ENCODE peak calls at places on chromosome 7, in ten cellular contexts. T, G, K, U, V, P, W, Q, Z and R are unnamed samples.

GRCh38 chr7:128148676-128149075 is 92.4 kb upstream of the LEP start:
- DNase-seq in Q (no peak), W (no peak), Z (no peak), U (no peak), G (no peak), K (no peak), T (no peak), P (no peak), V (no peak), R (no peak)

GRCh38 chr7:131072505-131073091 is 255.1 kb upstream of the MKLN1 start:
- DNase-seq in U (no peak), T (no peak), V (no peak), W (no peak), G (no peak), K (peak; percentile 72), Q (no peak), Z (no peak), P (peak; percentile 43), R (no peak)

GRCh38 chr7:77935652-77936348 is 137.2 kb downstream of the PHTF2 start:
- DNase-seq in K (no peak), Q (no peak), T (no peak), Z (no peak), P (peak; percentile 6), U (no peak), W (no peak), V (no peak), G (no peak), R (no peak)

GRCh38 chr7:44470628-44471245 is 19.7 kb downstream of the NUDCD3 start:
- DNase-seq in U (no peak), W (no peak), K (no peak), T (no peak), V (no peak), Z (no peak), G (no peak), P (no peak), Q (no peak), R (no peak)

GRCh38 chr7:18693401-18693800 is 197.9 kb downstream of the HDAC9 start:
- DNase-seq in U (no peak), Z (no peak), P (no peak), G (no peak), K (peak; percentile 2), Q (no peak), T (peak; percentile 47), V (peak; percentile 66), W (peak; percentile 25), R (no peak)

GRCh38 chr7:78226059-78226658 is 427.6 kb downstream of the PHTF2 start:
- DNase-seq in V (no peak), Q (no peak), T (no peak), W (peak; percentile 66), G (peak; percentile 60), K (peak; percentile 64), U (peak; percentile 19), Z (peak; percentile 51), P (peak; percentile 15), R (peak; percentile 41)

GRCh38 chr7:145902123-145902522 is 214.5 kb upstream of the CNTNAP2 start:
- DNase-seq in P (no peak), T (no peak), Q (no peak), U (no peak), K (no peak), Z (no peak), G (no peak), V (no peak), W (no peak), R (no peak)

GRCh38 chr7:122553761-122554160 is 145.2 kb downstream of the RNF133 start:
- DNase-seq in W (no peak), U (no peak), T (no peak), Q (no peak), P (no peak), G (no peak), V (no peak), K (no peak), Z (no peak), R (no peak)

GRCh38 chr7:79979437-79979836 is 155.2 kb upstream of the GNAI1 start:
- DNase-seq in G (no peak), Z (no peak), Q (no peak), T (no peak), V (no peak), W (no peak), U (no peak), K (no peak), P (no peak), R (no peak)

GRCh38 chr7:149196705-149197171 is 1.4 kb downstream of the ZNF282 start:
- DNase-seq in P (peak; percentile 36), K (peak; percentile 53), U (no peak), Q (no peak), W (peak; percentile 64), V (peak; percentile 58), G (no peak), Z (peak; percentile 11), T (no peak), R (no peak)

GRCh38 chr7:100007887-100008286 is 7.5 kb upstream of the ZKSCAN1 start:
- DNase-seq in W (no peak), Q (no peak), P (no peak), T (no peak), K (no peak), V (no peak), U (no peak), G (no peak), Z (no peak), R (no peak)

GRCh38 chr7:105707967-105708580 is 126.8 kb upstream of the EFCAB10 start:
- DNase-seq in T (no peak), Q (no peak), U (no peak), K (no peak), V (no peak), G (no peak), W (no peak), Z (no peak), P (no peak), R (no peak)

GRCh38 chr7:132191418-132191817 is 384.9 kb downstream of the PLXNA4 start:
- DNase-seq in K (no peak), G (no peak), V (no peak), W (no peak), Q (no peak), Z (no peak), U (no peak), P (no peak), T (no peak), R (no peak)

DNA sequence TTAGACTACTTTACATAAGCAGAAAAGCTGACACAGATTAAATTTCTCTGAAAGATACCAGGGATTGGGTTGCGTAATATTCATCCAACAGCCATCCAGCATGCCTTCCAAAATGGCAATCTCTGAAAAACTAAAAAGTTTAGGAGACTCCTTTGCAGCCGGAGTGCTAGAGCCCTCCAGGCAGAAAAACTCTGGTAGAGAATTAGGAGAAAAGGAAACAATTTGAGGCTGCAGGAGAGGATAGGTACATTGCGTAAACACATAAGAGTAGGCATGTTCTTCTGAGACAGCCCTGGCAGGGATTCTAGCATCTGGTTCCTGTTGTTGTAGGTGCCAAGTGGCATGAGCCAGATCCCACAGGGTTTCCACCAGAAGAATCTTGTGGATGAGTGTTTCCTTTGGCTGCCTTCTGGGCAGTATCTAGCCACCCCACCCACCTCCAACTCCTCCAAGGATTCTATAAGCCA is 402.5 kb downstream of the HGF start:
- DNase-seq in Q (no peak), Z (no peak), W (no peak), V (peak; percentile 83), G (no peak), K (no peak), P (no peak), T (peak; percentile 19), U (no peak), R (no peak)
- TF ChIP-seq EP300 in Q (no peak), Z (no peak), W (no peak), V (no peak), G (no peak), K (no peak), P (no peak), T (no peak), U (no peak), R (no peak)

DNA sequence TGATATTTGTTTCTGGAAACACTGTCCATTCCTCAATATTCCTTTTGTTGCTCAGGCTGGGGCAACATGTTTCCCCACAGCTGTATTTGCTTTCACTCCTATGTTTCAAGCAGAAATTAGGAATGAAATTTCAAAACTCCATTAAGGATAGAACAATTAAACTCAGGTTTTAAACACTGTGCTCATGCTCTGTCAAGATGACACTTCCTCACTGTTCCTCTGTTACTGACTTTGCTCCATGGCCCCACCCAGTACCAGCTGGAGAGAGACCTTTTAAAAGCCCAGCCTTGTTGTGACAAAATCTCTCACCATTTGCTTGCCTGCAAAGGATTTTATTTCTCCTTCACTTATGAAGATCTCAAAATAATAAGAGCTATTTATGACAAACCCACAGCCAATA is 197.4 kb downstream of the ELMO1 start:
- DNase-seq in Z (no peak), U (no peak), W (no peak), G (no peak), Q (no peak), P (no peak), T (no peak), K (no peak), V (no peak), R (no peak)
- H3K27ac ChIP-seq in Z (no peak overlapping the region), U (no peak overlapping the region), W (no peak overlapping the region), G (no peak overlapping the region), Q (no peak overlapping the region), P (no peak overlapping the region), T (peak overlapping the region; percentile 78), K (no peak overlapping the region), V (peak overlapping the region; percentile 36), R (peak overlapping the region; percentile 4)

GRCh38 chr7:26308551-26308950 is 16.9 kb downstream of the SNX10 start:
- DNase-seq in K (no peak), W (no peak), G (no peak), Z (no peak), T (no peak), V (no peak), P (no peak), U (no peak), Q (no peak), R (no peak)
- TF ChIP-seq EP300 in K (no peak), W (no peak), G (no peak), Z (no peak), T (no peak), V (no peak), P (no peak), U (no peak), Q (no peak), R (no peak)

DNA sequence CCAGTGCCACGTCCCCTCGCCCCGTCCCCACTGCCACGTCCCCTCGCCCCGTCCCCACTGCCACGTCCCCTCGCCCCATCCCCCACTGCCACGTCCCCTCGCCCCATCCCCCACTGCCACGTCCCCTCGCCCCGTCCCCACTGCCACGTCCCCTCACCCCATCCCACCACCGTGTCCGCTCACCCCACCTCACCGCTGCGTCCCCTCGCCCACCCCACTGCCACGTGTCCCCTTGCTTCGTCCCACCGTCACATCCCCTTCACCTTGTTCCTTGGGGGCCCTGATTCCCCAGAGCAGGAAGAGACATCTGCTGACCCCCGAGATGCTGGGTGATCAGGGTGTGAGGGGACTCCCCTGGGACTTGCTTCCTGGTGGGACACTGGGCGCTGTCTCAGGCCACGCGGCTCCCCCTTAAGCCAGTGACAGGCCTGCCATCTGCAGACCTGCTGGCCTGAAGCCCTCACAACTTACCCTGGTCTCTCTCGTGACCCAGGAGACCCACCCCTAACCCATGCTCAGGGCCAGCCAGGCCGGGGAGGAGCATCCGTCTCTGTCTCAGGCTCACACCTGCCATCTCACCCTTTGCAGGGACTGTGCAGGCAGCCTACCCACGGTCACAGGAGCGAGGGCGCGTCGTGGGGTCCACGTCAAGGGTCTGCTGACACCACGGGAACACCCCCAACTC is 260.4 kb downstream of the ELFN1 start:
- DNase-seq in T (no peak), G (no peak), U (no peak), K (no peak), P (no peak), Q (peak; percentile 49), W (no peak), Z (no peak), V (no peak), R (no peak)
- H3K27ac ChIP-seq in T (no peak overlapping the region), G (no peak overlapping the region), U (no peak overlapping the region), K (no peak overlapping the region), P (no peak overlapping the region), Q (no peak overlapping the region), W (no peak overlapping the region), Z (no peak overlapping the region), V (no peak overlapping the region), R (no peak overlapping the region)